ENCODE peak calls at places on chromosomes 4 and X, in seven cellular contexts. X is CD4-positive, alpha-beta memory T cell; A is CD8-positive, alpha-beta memory T cell; C is aorta; E is transverse colon; M is SJSA1; Y is ovary. V is an unnamed sample.

GRCh38 chr4:141814499-141814898 is 178.1 kb downstream of the IL15 start:
- DNase-seq in X (no peak), A (no peak), C (no peak), E (no peak), M (no peak), Y (no peak), V (no peak)

GRCh38 chrX:48896611-48897011 is 957 bp downstream of the TIMM17B start:
- DNase-seq in X (no peak), A (no peak), C (peak; percentile 59), E (no peak), M (no peak), Y (no peak), V (no peak)

GRCh38 chr4:88177981-88178632 is 19.7 kb upstream of the ABCG2 start:
- DNase-seq in X (no peak), A (no peak), C (no peak), E (peak; percentile 24), M (peak; percentile 84), Y (no peak), V (no peak)

GRCh38 chr4:109752545-109752944 is 22.7 kb upstream of the PLA2G12A start:
- DNase-seq in X (no peak), A (no peak), C (no peak), E (no peak), M (no peak), Y (no peak), V (no peak)

GRCh38 chrX:154317391-154318000 is 21.9 kb downstream of the TKTL1 start:
- DNase-seq in X (no peak), A (no peak), C (no peak), E (no peak), M (no peak), Y (no peak), V (no peak)

GRCh38 chrX:151871244-151871643 is 41.4 kb upstream of the MAGEA4 start:
- DNase-seq in X (no peak), A (no peak), C (no peak), E (no peak), M (no peak), Y (no peak), V (no peak)

GRCh38 chrX:37993857-37994619 is 12.3 kb upstream of the SYTL5 start:
- DNase-seq in X (peak; percentile 44), A (no peak), C (no peak), E (peak; percentile 68), M (no peak), Y (no peak), V (no peak)

GRCh38 chr4:151460434-151460833 is 51.5 kb downstream of the FHIP1A start:
- DNase-seq in X (no peak), A (no peak), C (no peak), E (no peak), M (no peak), Y (no peak), V (no peak)

GRCh38 chr4:146401274-146401673 is 120.5 kb downstream of the SLC10A7 start:
- DNase-seq in X (no peak), A (no peak), C (no peak), E (no peak), M (no peak), Y (no peak), V (no peak)

GRCh38 chr4:165874072-165874798 is 1.2 kb downstream of the TLL1 start:
- DNase-seq in X (no peak), A (no peak), C (peak; percentile 78), E (no peak), M (no peak), Y (no peak), V (no peak)

GRCh38 chr4:152973614-152974200 is 37.6 kb downstream of the FHDC1 start:
- DNase-seq in X (no peak), A (no peak), C (no peak), E (no peak), M (peak; percentile 24), Y (no peak), V (no peak)

GRCh38 chrX:71941771-71942170 is 31.1 kb downstream of the NHSL2 start:
- DNase-seq in X (no peak), A (no peak), C (no peak), E (peak; percentile 15), M (no peak), Y (peak; percentile 30), V (no peak)

GRCh38 chrX:116823677-116824076 is 360.9 kb upstream of the CT83 start:
- DNase-seq in X (no peak), A (no peak), C (no peak), E (no peak), M (no peak), Y (no peak), V (no peak)

GRCh38 chr4:92847046-92847445 is 543.3 kb downstream of the GRID2 start:
- DNase-seq in X (no peak), A (no peak), C (no peak), E (no peak), M (no peak), Y (no peak), V (no peak)

GRCh38 chrX:10755477-10756334 is 135.3 kb upstream of the MID1 start:
- DNase-seq in X (no peak), A (no peak), C (no peak), E (no peak), M (peak; percentile 71), Y (no peak), V (no peak)

GRCh38 chr4:47839259-47839658 is 1.4 kb upstream of the CORIN start:
- DNase-seq in X (peak; percentile 41), A (no peak), C (no peak), E (no peak), M (no peak), Y (no peak), V (no peak)

GRCh38 chr4:75172551-75172950 is 239.6 kb downstream of the PARM1 start:
- DNase-seq in X (no peak), A (no peak), C (no peak), E (no peak), M (no peak), Y (no peak), V (no peak)

GRCh38 chrX:30865020-30865419 is 24.0 kb downstream of the TAB3 start:
- DNase-seq in X (no peak), A (no peak), C (no peak), E (no peak), M (no peak), Y (no peak), V (no peak)

GRCh38 chr4:41178372-41179085 is 35.8 kb downstream of the APBB2 start:
- DNase-seq in X (no peak), A (no peak), C (no peak), E (no peak), M (no peak), Y (no peak), V (no peak)

GRCh38 chrX:153499876-153500275 is 5.1 kb downstream of the BGN start:
- DNase-seq in X (no peak), A (no peak), C (no peak), E (no peak), M (no peak), Y (no peak), V (no peak)

GRCh38 chr4:13903061-13903460 is 275.5 kb upstream of the BOD1L1 start:
- DNase-seq in X (no peak), A (no peak), C (no peak), E (no peak), M (no peak), Y (no peak), V (no peak)
- H3K36me3 ChIP-seq in X (no peaks in the 10 kb centered on the region), A (no peaks in the 10 kb centered on the region), C (no peaks in the 10 kb centered on the region), E (no peaks in the 10 kb centered on the region), M (no peaks in the 10 kb centered on the region), Y (no peaks in the 10 kb centered on the region), V (no peaks in the 10 kb centered on the region)

GRCh38 chr4:7868892-7869471 is 70.7 kb downstream of the AFAP1 start:
- DNase-seq in X (peak; percentile 32), A (no peak), C (no peak), E (no peak), M (no peak), Y (no peak), V (no peak)
- H3K36me3 ChIP-seq in X (no peaks in the 10 kb centered on the region), A (no peaks in the 10 kb centered on the region), C (no peaks in the 10 kb centered on the region), E (no peaks in the 10 kb centered on the region), M (peaks cover 42% of the 10 kb centered on the region), Y (no peaks in the 10 kb centered on the region), V (peaks cover 22% of the 10 kb centered on the region)

GRCh38 chr4:848307-848691 is 22.4 kb upstream of the CPLX1 start:
- DNase-seq in X (no peak), A (no peak), C (no peak), E (no peak), M (no peak), Y (peak; percentile 21), V (no peak)

GRCh38 chr4:849478-850175 is 23.7 kb upstream of the CPLX1 start:
- DNase-seq in X (no peak), A (no peak), C (no peak), E (no peak), M (no peak), Y (no peak), V (no peak)

GRCh38 chr4:851701-852430 is 25.9 kb upstream of the CPLX1 start:
- DNase-seq in X (no peak), A (no peak), C (no peak), E (no peak), M (no peak), Y (no peak), V (no peak)

GRCh38 chr4:848803-849477 is 23.0 kb upstream of the CPLX1 start:
- DNase-seq in X (no peak), A (no peak), C (no peak), E (no peak), M (no peak), Y (no peak), V (no peak)

GRCh38 chr4:850323-850945 is 24.5 kb upstream of the CPLX1 start:
- DNase-seq in X (no peak), A (no peak), C (no peak), E (no peak), M (no peak), Y (no peak), V (no peak)
- H3K36me3 ChIP-seq in X (peaks cover 6% of the 10 kb centered on the region), A (peaks cover 3% of the 10 kb centered on the region), C (peaks cover 2% of the 10 kb centered on the region), E (no peaks in the 10 kb centered on the region), M (no peaks in the 10 kb centered on the region), Y (no peaks in the 10 kb centered on the region), V (no peaks in the 10 kb centered on the region)

GRCh38 chrX:44972132-44972531 is 99.1 kb downstream of the KDM6A start:
- DNase-seq in X (no peak), A (no peak), C (no peak), E (no peak), M (no peak), Y (no peak), V (no peak)
- H3K36me3 ChIP-seq in X (no peaks in the 10 kb centered on the region), A (no peaks in the 10 kb centered on the region), C (no peaks in the 10 kb centered on the region), E (no peaks in the 10 kb centered on the region), M (no peaks in the 10 kb centered on the region), Y (no peaks in the 10 kb centered on the region), V (no peaks in the 10 kb centered on the region)

DNA sequence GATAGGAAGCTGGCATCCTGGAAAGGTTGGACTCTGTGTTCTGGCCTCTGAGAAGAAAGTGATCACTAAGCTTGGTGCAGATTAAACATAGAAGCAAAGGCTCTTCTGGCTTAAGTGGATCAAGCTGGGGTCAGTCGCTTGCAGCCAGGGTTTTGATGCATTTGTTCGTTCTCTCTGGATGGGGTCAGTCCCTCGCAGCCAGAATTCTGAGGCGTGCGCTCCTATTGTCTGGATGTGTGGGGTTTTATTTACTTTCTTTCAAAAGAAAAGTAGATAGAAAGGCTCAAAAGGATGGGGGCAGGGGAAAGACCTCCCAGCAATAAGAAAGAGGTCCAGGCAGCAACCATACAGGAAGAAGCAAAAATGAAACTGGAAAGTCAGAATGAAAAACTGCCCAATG is 152.6 kb downstream of the DHRSX start:
- DNase-seq in X (no peak), A (no peak), C (no peak), E (no peak), M (no peak), Y (no peak), V (no peak)
- H3K36me3 ChIP-seq in X (no peaks in the 10 kb centered on the region), A (no peaks in the 10 kb centered on the region), C (no peaks in the 10 kb centered on the region), E (no peaks in the 10 kb centered on the region), M (no peaks in the 10 kb centered on the region), Y (no peaks in the 10 kb centered on the region), V (no peaks in the 10 kb centered on the region)